ENCODE peak calls at places on chromosomes 1 and 21, in five cellular contexts. O, S, N, F and U are unnamed samples.
A peak's percentile ranks its signal among the peaks of the same experiment; 100 is the strongest.

GRCh38 chr1:9004731-9005708 is 21.2 kb downstream of the SLC2A7 start:
- DNase-seq in O (peak; percentile 87), S (peak; percentile 40), N (peak; percentile 66), F (peak; percentile 74), U (peak; percentile 63)

GRCh38 chr1:210397252-210397651 is 68.5 kb downstream of the HHAT start:
- DNase-seq in F (no peak), O (no peak), N (no peak), S (no peak), U (no peak)

GRCh38 chr1:219660666-219661463 is 48.0 kb upstream of the ZC3H11B start:
- DNase-seq in S (peak; percentile 59), N (peak; percentile 67), O (peak; percentile 91), F (peak; percentile 88), U (peak; percentile 89)

GRCh38 chr1:105909811-105910210 is 1146.7 kb upstream of the PRMT6 start:
- DNase-seq in N (no peak), F (no peak), S (no peak), O (no peak), U (no peak)

GRCh38 chr1:110637475-110637874 is 31.3 kb upstream of the KCNA2 start:
- DNase-seq in O (no peak), N (no peak), F (no peak), S (no peak), U (no peak)

GRCh38 chr1:184189361-184189760 is 137.8 kb downstream of the TSEN15 start:
- DNase-seq in N (no peak), F (no peak), S (no peak), O (no peak), U (no peak)

GRCh38 chr1:228734881-228735801 is at the start of gene RHOU:
- DNase-seq in S (no peak), O (peak; percentile 71), N (no peak), F (peak; percentile 80), U (peak; percentile 68)

GRCh38 chr1:229855999-229856650 is 210.9 kb upstream of the GALNT2 start:
- DNase-seq in O (no peak), N (no peak), F (no peak), S (no peak), U (no peak)

GRCh38 chr1:44505210-44505993 is 100.3 kb downstream of the RNF220 start:
- DNase-seq in O (no peak), S (no peak), F (no peak), N (no peak), U (no peak)

GRCh38 chr1:162389971-162390370 is 8.4 kb downstream of the C1orf226 start:
- DNase-seq in N (no peak), F (no peak), O (peak; percentile 32), S (no peak), U (no peak)

GRCh38 chr1:183871142-183871541 is 66.2 kb downstream of the RGL1 start:
- DNase-seq in O (no peak), F (no peak), N (peak; percentile 84), S (no peak), U (no peak)

GRCh38 chr1:212601524-212601923 is 7.0 kb upstream of the ATF3 start:
- DNase-seq in N (peak; percentile 34), F (no peak), O (no peak), S (no peak), U (no peak)

GRCh38 chr1:70896224-70896623 is 151.4 kb downstream of the PTGER3 start:
- DNase-seq in F (no peak), N (peak; percentile 3), O (no peak), S (no peak), U (no peak)

DNA sequence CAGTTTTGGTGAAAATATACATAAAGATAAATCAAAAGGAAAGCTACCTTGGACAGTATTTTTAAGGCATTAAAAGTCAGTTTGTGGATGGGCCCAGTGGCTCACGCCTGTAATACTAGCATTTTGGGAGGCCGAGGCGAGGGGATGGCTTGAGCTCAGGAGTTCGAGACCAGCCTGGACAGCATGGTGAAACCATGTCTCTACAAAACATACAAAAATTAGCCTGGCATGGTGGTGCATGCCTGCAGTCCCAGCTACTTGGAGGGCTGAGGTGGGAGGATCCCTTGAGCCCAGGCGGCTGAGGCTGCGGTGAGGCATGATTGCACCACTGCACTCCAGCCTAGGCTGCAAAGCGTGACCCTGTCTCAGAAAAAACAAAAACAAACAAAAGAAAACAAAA is 1253.8 kb downstream of the MRPL39 start:
- DNase-seq in O (no peak), N (no peak), S (no peak), F (no peak), U (no peak)
- TF ChIP-seq CTCF in O (no peak), N (no peak), S (no peak), F (no peak), U (no peak)

GRCh38 chr1:160942926-160943325 is 11.7 kb downstream of the ITLN2 start:
- DNase-seq in S (no peak), N (no peak), O (no peak), F (no peak), U (no peak)
- TF ChIP-seq CTCF in S (no peak), N (peak; percentile 20), O (no peak), F (no peak), U (no peak)

GRCh38 chr1:100145116-100145515 is 12.2 kb downstream of the TRMT13 start:
- DNase-seq in N (no peak), F (no peak), S (no peak), O (no peak), U (no peak)
- TF ChIP-seq CTCF in N (no peak), F (no peak), S (no peak), O (no peak), U (no peak)

DNA sequence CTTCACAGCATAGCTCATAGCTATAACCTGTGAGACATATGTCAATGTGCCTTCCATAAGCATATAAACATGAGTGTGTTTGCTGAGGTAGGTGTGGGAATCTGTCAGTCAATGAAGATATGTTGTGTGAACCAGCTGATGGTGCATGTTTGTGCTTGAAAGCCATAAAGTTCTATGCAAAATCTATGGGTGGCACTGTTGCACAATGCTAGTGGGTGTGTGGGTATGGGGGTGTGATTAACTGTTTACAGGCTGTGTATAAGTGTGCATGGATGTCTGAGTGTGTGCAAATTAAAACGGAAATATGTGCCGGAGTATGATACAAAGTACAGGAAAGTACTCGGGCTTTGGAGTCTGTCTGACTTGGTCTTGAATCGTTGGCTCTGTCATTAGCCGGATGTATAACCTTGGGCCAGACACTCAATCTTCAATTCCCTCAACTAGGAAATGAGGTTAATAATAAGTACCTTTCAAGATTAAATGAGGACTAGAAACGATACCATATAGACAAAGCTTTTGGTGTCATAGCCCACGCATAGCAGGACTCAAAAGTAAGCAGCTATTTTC is 926 bp upstream of the ATP2B4 start:
- DNase-seq in F (no peak), N (peak; percentile 97), O (no peak), S (no peak), U (peak; percentile 75)
- TF ChIP-seq CTCF in F (no peak), N (no peak), O (no peak), S (no peak), U (no peak)

GRCh38 chr1:7972285-7972684 is 10.8 kb downstream of the PARK7 start:
- DNase-seq in F (no peak), O (no peak), S (no peak), N (no peak), U (no peak)
- TF ChIP-seq CTCF in F (no peak), O (no peak), S (no peak), N (no peak), U (no peak)

GRCh38 chr1:169081503-169082123 is 24.9 kb upstream of the ATP1B1 start:
- DNase-seq in N (no peak), F (no peak), O (no peak), S (no peak), U (no peak)
- TF ChIP-seq CTCF in N (no peak), F (no peak), O (no peak), S (no peak), U (no peak)